ENCODE peak calls at places on chromosomes 6 and 20, in nine cellular contexts. A, J, C, Z, M, V, O, B and Q are unnamed samples.

GRCh38 chr20:18985551-18985950 is 172.0 kb downstream of the SCP2D1 start:
- DNase-seq in A (no peak), J (no peak), C (no peak), Z (no peak), M (no peak), V (no peak), O (no peak), B (no peak), Q (peak; percentile 46)

GRCh38 chr20:4108495-4109306 is 93.3 kb upstream of the RNF24 start:
- DNase-seq in A (no peak), J (peak; percentile 48), C (peak; percentile 71), Z (peak; percentile 64), M (peak; percentile 55), V (no peak), O (peak; percentile 86), B (peak; percentile 92), Q (no peak)

GRCh38 chr6:144331610-144332009 is 46.5 kb downstream of the UTRN start:
- DNase-seq in A (no peak), J (no peak), C (no peak), Z (no peak), M (no peak), V (no peak), O (no peak), B (peak; percentile 46), Q (no peak)

GRCh38 chr6:36126553-36127458 is 3.5 kb upstream of the MAPK13 start:
- DNase-seq in A (no peak), J (no peak), C (no peak), Z (no peak), M (no peak), V (no peak), O (no peak), B (peak; percentile 29), Q (no peak)

GRCh38 chr6:797479-798077 is 104.6 kb upstream of the EXOC2 start:
- DNase-seq in A (no peak), J (no peak), C (peak; percentile 59), Z (no peak), M (peak; percentile 82), V (no peak), O (no peak), B (peak; percentile 66), Q (no peak)

GRCh38 chr6:108766886-108767285 is 81.3 kb upstream of the ARMC2 start:
- DNase-seq in A (no peak), J (no peak), C (no peak), Z (no peak), M (no peak), V (no peak), O (no peak), B (no peak), Q (no peak)

GRCh38 chr6:153564803-153565202 is 433.7 kb upstream of the RGS17 start:
- DNase-seq in A (no peak), J (no peak), C (no peak), Z (no peak), M (no peak), V (no peak), O (no peak), B (no peak), Q (no peak)

GRCh38 chr6:138289739-138290138 is 71.4 kb upstream of the PBOV1 start:
- DNase-seq in A (no peak), J (no peak), C (peak; percentile 31), Z (no peak), M (peak; percentile 12), V (peak; percentile 60), O (peak; percentile 55), B (no peak), Q (no peak)

GRCh38 chr20:42082611-42083010 is 464.4 kb upstream of the CHD6 start:
- DNase-seq in A (no peak), J (peak; percentile 60), C (peak; percentile 17), Z (no peak), M (peak; percentile 41), V (no peak), O (no peak), B (peak; percentile 18), Q (no peak)

GRCh38 chr6:138107078-138107751 is at the start of gene PERP:
- DNase-seq in A (peak; percentile 83), J (peak; percentile 60), C (peak; percentile 93), Z (peak; percentile 91), M (peak; percentile 90), V (peak; percentile 89), O (peak; percentile 47), B (peak; percentile 38), Q (peak; percentile 80)

GRCh38 chr6:24766685-24767462 is 7.9 kb upstream of the GMNN start:
- DNase-seq in A (no peak), J (no peak), C (no peak), Z (no peak), M (no peak), V (no peak), O (no peak), B (peak; percentile 56), Q (no peak)

GRCh38 chr20:10713161-10713560 is 39.4 kb upstream of the JAG1 start:
- DNase-seq in A (no peak), J (no peak), C (no peak), Z (no peak), M (no peak), V (no peak), O (no peak), B (no peak), Q (no peak)

DNA sequence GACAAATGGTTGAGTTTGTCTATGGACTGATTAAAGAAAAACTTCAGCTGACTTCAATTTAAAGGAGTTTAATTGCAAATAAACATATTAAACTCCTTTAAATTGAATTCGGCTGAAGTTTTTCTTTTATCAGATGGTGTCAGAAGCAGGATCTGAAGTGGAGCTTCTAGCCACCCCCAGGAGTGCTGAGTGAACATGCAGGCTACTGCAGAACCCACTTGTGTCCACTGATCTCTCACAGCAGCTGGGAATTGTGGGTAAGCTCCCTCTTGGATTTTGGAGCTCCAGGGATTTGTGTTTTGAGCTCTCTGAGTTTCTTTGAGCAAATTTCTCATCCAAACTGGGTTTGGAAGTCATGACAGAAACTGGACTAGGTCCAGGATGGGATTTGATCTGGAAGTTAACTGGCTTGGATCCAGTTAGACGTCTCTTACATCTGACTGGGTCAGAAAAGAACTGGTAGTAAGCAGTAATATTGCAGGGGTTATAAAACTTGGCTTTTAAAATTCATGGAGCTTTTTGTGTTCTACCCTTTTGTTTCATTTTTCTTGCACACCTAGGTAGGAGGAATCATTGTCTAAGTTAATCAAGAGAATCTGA is 95.8 kb upstream of the UST start:
- DNase-seq in A (no peak), J (no peak), C (no peak), Z (no peak), M (no peak), V (no peak), O (no peak), B (peak; percentile 38), Q (no peak)
- H3K9me3 ChIP-seq in A (no peaks in the 10 kb centered on the region), J (peaks cover 24% of the 10 kb centered on the region), C (no peaks in the 10 kb centered on the region), Z (no peaks in the 10 kb centered on the region), M (no peaks in the 10 kb centered on the region), V (peaks cover 27% of the 10 kb centered on the region), O (peaks cover 20% of the 10 kb centered on the region), B (peaks cover 3% of the 10 kb centered on the region), Q (no peaks in the 10 kb centered on the region)

DNA sequence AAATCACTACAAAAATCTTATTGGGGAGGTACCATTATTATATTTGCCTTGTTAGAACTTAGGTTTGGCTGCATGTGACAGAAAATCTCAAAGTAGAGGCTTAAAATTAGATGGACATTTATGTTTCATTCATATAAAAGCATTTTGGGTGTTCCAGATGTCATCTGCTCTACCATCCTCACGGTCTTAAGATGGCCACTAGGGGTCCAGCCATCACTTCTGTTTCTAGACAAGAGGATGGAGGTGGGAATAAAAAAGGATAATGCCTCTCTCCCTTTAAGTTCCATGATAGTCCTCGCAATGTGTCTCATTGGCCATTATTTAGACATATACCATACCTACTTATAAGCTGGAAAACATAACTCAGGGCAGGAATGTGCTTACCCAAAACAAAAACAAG is 929.5 kb downstream of the KIF16B start:
- DNase-seq in A (no peak), J (no peak), C (no peak), Z (no peak), M (no peak), V (no peak), O (no peak), B (no peak), Q (no peak)
- TF ChIP-seq CTCF in A (no peak), J (no peak), C (no peak), Z (no peak), M (no peak), V (no peak), O (peak; percentile 63), B (no peak), Q (no peak)

GRCh38 chr6:86730216-86730615 is 207.1 kb upstream of the HTR1E start:
- DNase-seq in A (no peak), J (no peak), C (no peak), Z (no peak), M (no peak), V (no peak), O (no peak), B (no peak), Q (no peak)

GRCh38 chr6:86723131-86723530 is 214.2 kb upstream of the HTR1E start:
- DNase-seq in A (no peak), J (no peak), C (no peak), Z (no peak), M (no peak), V (no peak), O (no peak), B (no peak), Q (no peak)

GRCh38 chr6:86724695-86725094 is 212.6 kb upstream of the HTR1E start:
- DNase-seq in A (no peak), J (no peak), C (no peak), Z (no peak), M (no peak), V (no peak), O (no peak), B (no peak), Q (no peak)

GRCh38 chr6:86723729-86724128 is 213.6 kb upstream of the HTR1E start:
- DNase-seq in A (no peak), J (no peak), C (no peak), Z (no peak), M (no peak), V (no peak), O (no peak), B (no peak), Q (no peak)

DNA sequence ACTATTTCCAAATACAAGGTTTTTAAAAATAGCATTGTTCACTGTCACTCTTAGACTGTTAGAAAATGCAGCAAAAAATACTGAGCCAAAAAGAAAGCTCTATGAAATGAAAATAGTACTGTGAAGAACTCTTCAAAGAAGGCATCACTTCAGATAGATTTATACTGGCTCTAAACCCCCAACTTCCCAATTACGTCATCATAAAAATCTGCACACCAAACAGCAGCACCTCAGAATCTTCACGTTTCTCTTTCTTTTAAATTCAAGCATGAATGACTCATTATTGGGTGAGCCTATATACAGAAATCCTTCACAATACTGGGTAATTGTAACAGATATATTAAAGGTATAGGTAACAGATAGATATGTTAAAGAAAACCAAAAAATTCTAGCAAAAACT is 208.4 kb upstream of the HTR1E start:
- DNase-seq in A (no peak), J (no peak), C (no peak), Z (no peak), M (no peak), V (no peak), O (no peak), B (no peak), Q (no peak)
- H3K9me3 ChIP-seq in A (no peaks in the 10 kb centered on the region), J (peaks cover 46% of the 10 kb centered on the region), C (no peaks in the 10 kb centered on the region), Z (no peaks in the 10 kb centered on the region), M (peaks cover 52% of the 10 kb centered on the region), V (peaks cover 47% of the 10 kb centered on the region), O (no peaks in the 10 kb centered on the region), B (no peaks in the 10 kb centered on the region), Q (no peaks in the 10 kb centered on the region)

DNA sequence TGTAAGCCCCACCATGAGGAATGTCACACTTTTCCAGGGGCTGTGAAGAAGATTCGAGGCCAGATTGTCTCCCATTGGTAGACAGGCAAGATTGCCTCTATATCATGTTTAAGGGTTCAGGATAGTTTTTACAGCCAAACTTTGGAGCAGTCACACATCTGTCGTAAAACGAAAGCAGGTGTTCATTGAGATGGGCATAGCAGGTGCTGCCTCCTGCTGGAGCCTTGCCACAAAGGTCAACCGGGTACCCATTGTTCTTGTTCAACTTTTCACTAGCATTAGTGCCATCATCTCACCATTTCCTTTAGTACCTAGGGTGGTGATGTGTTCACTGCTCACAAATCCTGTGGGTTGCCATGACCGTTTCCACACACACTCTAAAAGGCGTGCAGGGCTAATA is 198.3 kb downstream of the HTR1B start:
- DNase-seq in A (no peak), J (no peak), C (no peak), Z (no peak), M (no peak), V (no peak), O (peak; percentile 37), B (no peak), Q (no peak)
- TF ChIP-seq CTCF in A (no peak), J (no peak), C (no peak), Z (no peak), M (no peak), V (no peak), O (peak; percentile 72), B (no peak), Q (no peak)